ENCODE peak calls at places on chromosomes 12 and 14, in seven cellular contexts. K is Panc1, C is lung, N is tibial artery, F is fibroblast of lung, Q is psoas muscle, S is lower lobe of right lung. A is an unnamed sample.

GRCh38 chr14:68230941-68231717 is 411.6 kb downstream of the RAD51B start:
- DNase-seq in K (no peak), C (no peak), N (no peak), F (peak; percentile 64), Q (no peak), S (no peak), A (no peak)

GRCh38 chr12:2804390-2805145 is 7.9 kb upstream of the ITFG2 start:
- DNase-seq in K (no peak), C (no peak), N (peak; percentile 55), F (peak; percentile 73), Q (no peak), S (no peak), A (no peak)

GRCh38 chr14:99645545-99646505 is 896 bp downstream of the HHIPL1 start:
- DNase-seq in K (no peak), C (no peak), N (no peak), F (no peak), Q (no peak), S (no peak), A (no peak)

GRCh38 chr12:9673404-9674225 is 4.1 kb downstream of the CLEC2D start:
- DNase-seq in K (no peak), C (peak; percentile 56), N (peak; percentile 35), F (peak; percentile 92), Q (peak; percentile 42), S (peak; percentile 60), A (no peak)

GRCh38 chr12:12224240-12224940 is 42.5 kb downstream of the LRP6 start:
- DNase-seq in K (no peak), C (no peak), N (no peak), F (peak; percentile 17), Q (no peak), S (no peak), A (no peak)

GRCh38 chr14:50230601-50231474 is 540 bp downstream of the SOS2 start:
- DNase-seq in K (peak; percentile 43), C (peak; percentile 42), N (peak; percentile 47), F (peak; percentile 77), Q (peak; percentile 55), S (peak; percentile 70), A (no peak)

GRCh38 chr14:63214417-63215196 is 10.4 kb downstream of the RHOJ start:
- DNase-seq in K (no peak), C (no peak), N (no peak), F (peak; percentile 15), Q (no peak), S (no peak), A (no peak)

GRCh38 chr14:23061995-23062394 is 4.7 kb upstream of the CDH24 start:
- DNase-seq in K (peak; percentile 77), C (peak; percentile 83), N (peak; percentile 79), F (peak; percentile 95), Q (peak; percentile 70), S (no peak), A (no peak)

GRCh38 chr12:60072911-60073310 is 477.1 kb downstream of the SLC16A7 start:
- DNase-seq in K (no peak), C (no peak), N (no peak), F (peak; percentile 70), Q (no peak), S (no peak), A (no peak)

GRCh38 chr12:131753757-131754156 is 42.9 kb downstream of the SFSWAP start:
- DNase-seq in K (no peak), C (no peak), N (no peak), F (no peak), Q (no peak), S (no peak), A (no peak)

GRCh38 chr14:77459072-77459723 is 1.3 kb downstream of the AHSA1 start:
- DNase-seq in K (no peak), C (peak; percentile 54), N (peak; percentile 77), F (peak; percentile 81), Q (peak; percentile 28), S (no peak), A (no peak)

GRCh38 chr14:91506226-91506625 is 3.9 kb downstream of the PPP4R3A start:
- DNase-seq in K (no peak), C (no peak), N (no peak), F (no peak), Q (no peak), S (no peak), A (no peak)

GRCh38 chr14:91509083-91509877 is 830 bp downstream of the PPP4R3A start:
- DNase-seq in K (no peak), C (peak; percentile 41), N (no peak), F (no peak), Q (peak; percentile 39), S (peak; percentile 65), A (no peak)

GRCh38 chr14:91510171-91511013 is at the start of gene PPP4R3A:
- DNase-seq in K (peak; percentile 60), C (peak; percentile 94), N (peak; percentile 90), F (peak; percentile 97), Q (peak; percentile 96), S (peak; percentile 97), A (no peak)

GRCh38 chr14:91509878-91510170 is 286 bp downstream of the PPP4R3A start:
- DNase-seq in K (no peak), C (no peak), N (no peak), F (no peak), Q (no peak), S (no peak), A (no peak)

GRCh38 chr14:91508105-91508504 is 2.0 kb downstream of the PPP4R3A start:
- DNase-seq in K (no peak), C (no peak), N (no peak), F (no peak), Q (no peak), S (no peak), A (no peak)
- H3K27ac ChIP-seq in K (peak overlapping the region; percentile 88), C (no peak overlapping the region), N (peak overlapping the region; percentile 98), F (peak overlapping the region; percentile 45), Q (peak overlapping the region; percentile 99), S (no peak overlapping the region), A (peak overlapping the region; percentile 98)

DNA sequence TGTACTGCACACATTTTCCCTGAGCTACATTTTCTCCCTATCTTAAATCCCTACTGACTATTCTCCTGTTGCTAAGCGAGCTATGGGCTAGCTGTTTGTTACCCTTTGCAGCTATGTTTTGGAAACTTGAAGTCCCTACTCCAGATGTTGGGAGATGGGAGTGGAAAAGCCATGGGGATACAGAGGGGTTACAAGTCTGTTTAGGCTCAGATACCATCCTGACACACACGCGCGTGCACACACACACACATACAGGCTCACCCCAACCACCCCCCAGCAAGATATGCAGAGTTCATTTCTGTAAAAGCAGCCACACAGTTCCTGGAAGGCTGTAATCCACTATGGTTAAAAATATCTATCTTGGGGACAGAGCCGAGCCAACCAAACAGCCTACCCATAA is 15.8 kb downstream of the ATP5MC2 start:
- DNase-seq in K (no peak), C (no peak), N (peak; percentile 30), F (peak; percentile 46), Q (no peak), S (no peak), A (no peak)
- H3K27ac ChIP-seq in K (peak overlapping the region; percentile 99), C (peak overlapping the region; percentile 2), N (peak overlapping the region; percentile 81), F (peak overlapping the region; percentile 79), Q (peak overlapping the region; percentile 79), S (peak overlapping the region; percentile 76), A (peak overlapping the region; percentile 52)

DNA sequence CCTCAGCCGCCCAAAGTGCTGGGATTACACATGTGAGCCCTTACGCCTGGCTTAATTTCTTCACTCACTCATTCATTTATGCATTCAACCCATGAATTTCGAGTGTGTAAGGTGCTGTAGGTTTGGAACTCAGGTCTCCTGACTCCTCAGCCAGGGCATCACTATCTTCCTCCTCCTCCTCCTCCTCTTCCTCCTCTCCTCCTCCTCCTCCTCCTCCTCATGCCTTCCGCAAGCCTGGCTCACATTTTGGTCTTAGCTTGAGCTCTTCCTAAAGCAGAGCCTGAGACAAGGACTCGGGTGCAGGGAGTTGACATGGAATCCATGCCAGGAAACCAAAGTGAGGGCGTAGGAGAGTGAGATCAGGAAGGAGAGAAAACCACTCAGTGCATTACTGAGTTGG is 20.8 kb upstream of the CHGA start:
- DNase-seq in K (no peak), C (no peak), N (no peak), F (no peak), Q (no peak), S (no peak), A (no peak)
- H3K27ac ChIP-seq in K (no peak overlapping the region), C (no peak overlapping the region), N (no peak overlapping the region), F (no peak overlapping the region), Q (no peak overlapping the region), S (no peak overlapping the region), A (no peak overlapping the region)

DNA sequence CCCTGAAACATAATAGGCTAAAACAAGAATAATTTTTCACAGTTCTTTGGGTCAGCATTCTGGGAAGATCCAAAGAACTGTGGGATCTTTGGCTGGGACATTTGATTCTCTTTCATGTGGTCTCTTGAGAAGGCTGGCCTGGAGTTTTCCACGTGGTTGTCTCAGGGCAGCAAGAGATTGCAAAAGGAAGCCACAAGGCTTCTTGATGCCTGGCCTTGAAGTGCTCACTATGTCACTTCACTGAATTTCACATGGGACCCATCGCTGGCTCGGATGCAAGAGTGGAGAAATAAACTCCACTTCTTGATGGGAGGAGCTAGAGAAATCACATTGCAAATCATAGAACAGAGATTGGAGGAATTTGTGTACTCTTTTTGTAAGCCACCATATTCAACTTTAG is 343.4 kb downstream of the MED13L start:
- DNase-seq in K (no peak), C (no peak), N (peak; percentile 58), F (no peak), Q (peak; percentile 50), S (no peak), A (no peak)
- H3K27ac ChIP-seq in K (no peak overlapping the region), C (no peak overlapping the region), N (no peak overlapping the region), F (no peak overlapping the region), Q (no peak overlapping the region), S (no peak overlapping the region), A (no peak overlapping the region)

GRCh38 chr14:83257466-83258439 is 1724.1 kb upstream of the SEL1L start:
- DNase-seq in K (no peak), C (no peak), N (no peak), F (no peak), Q (no peak), S (no peak), A (no peak)

GRCh38 chr14:83253870-83254269 is 1720.2 kb upstream of the SEL1L start:
- DNase-seq in K (no peak), C (no peak), N (no peak), F (no peak), Q (no peak), S (no peak), A (no peak)

GRCh38 chr14:83251402-83251801 is 1717.7 kb upstream of the SEL1L start:
- DNase-seq in K (no peak), C (no peak), N (no peak), F (no peak), Q (no peak), S (no peak), A (no peak)

GRCh38 chr14:83255727-83256090 is 1722.1 kb upstream of the SEL1L start:
- DNase-seq in K (no peak), C (no peak), N (no peak), F (no peak), Q (no peak), S (no peak), A (no peak)

GRCh38 chr14:83255015-83255726 is 1721.5 kb upstream of the SEL1L start:
- DNase-seq in K (no peak), C (no peak), N (no peak), F (no peak), Q (no peak), S (no peak), A (no peak)
- H3K27ac ChIP-seq in K (no peak overlapping the region), C (no peak overlapping the region), N (no peak overlapping the region), F (no peak overlapping the region), Q (no peak overlapping the region), S (no peak overlapping the region), A (no peak overlapping the region)

A was measured in vagina.